ENCODE peak calls at places on chromosomes 11 and 22, in five cellular contexts. X is H9, F is neuronal stem cell, A is mammary epithelial cell, G is fibroblast of lung. N is an unnamed sample. For H3K9me3, the result is how much of the 10 kb centered on the place peaks cover.

GRCh38 chr11:64713781-64714363 is 9.1 kb downstream of the NRXN2 start:
- DNase-seq in X (peak), F (no peak), A (no peak), G (no peak), N (no peak)

GRCh38 chr22:29629382-29630179 is 26.1 kb downstream of the NF2 start:
- DNase-seq in X (no peak), F (no peak), A (no peak), G (no peak), N (no peak)

GRCh38 chr11:69614085-69614484 is 26.9 kb upstream of the CCND1 start:
- DNase-seq in X (no peak), F (no peak), A (no peak), G (no peak), N (no peak)

GRCh38 chr22:17931400-17931825 is 92.9 kb downstream of the MICAL3 start:
- DNase-seq in X (no peak), F (no peak), A (no peak), G (no peak), N (no peak)

GRCh38 chr11:119694334-119694733 is 34.7 kb downstream of the NECTIN1 start:
- DNase-seq in X (no peak), F (no peak), A (peak), G (no peak), N (no peak)

GRCh38 chr22:44406581-44407403 is 91.2 kb downstream of the RTL6 start:
- DNase-seq in X (peak), F (no peak), A (no peak), G (no peak), N (no peak)

GRCh38 chr11:86183694-86184093 is 60.9 kb upstream of the EED start:
- DNase-seq in X (no peak), F (no peak), A (peak), G (peak), N (no peak)

GRCh38 chr11:61955416-61956135 is 5.4 kb downstream of the BEST1 start:
- DNase-seq in X (peak), F (peak), A (no peak), G (no peak), N (no peak)

GRCh38 chr11:44760917-44761545 is 34.3 kb downstream of the TSPAN18 start:
- DNase-seq in X (peak), F (peak), A (peak), G (peak), N (no peak)

GRCh38 chr11:72293391-72293790 is 49.4 kb upstream of the PHOX2A start:
- DNase-seq in X (no peak), F (no peak), A (no peak), G (no peak), N (no peak)

GRCh38 chr22:31947296-31947695 is 3.0 kb downstream of the YWHAH start:
- DNase-seq in X (no peak), F (no peak), A (peak), G (no peak), N (no peak)

GRCh38 chr11:2098691-2099522 is 40.3 kb downstream of the IGF2 start:
- DNase-seq in X (peak), F (no peak), A (peak), G (no peak), N (peak)

GRCh38 chr11:48111941-48112340 is 104.7 kb upstream of the OR4B1 start:
- DNase-seq in X (no peak), F (no peak), A (no peak), G (no peak), N (no peak)

GRCh38 chr11:66962247-66962646 is 4.1 kb upstream of the PC start:
- DNase-seq in X (no peak), F (no peak), A (no peak), G (no peak), N (no peak)

GRCh38 chr11:22479986-22480740 is 142.0 kb downstream of the SLC17A6 start:
- DNase-seq in X (no peak), F (no peak), A (no peak), G (no peak), N (no peak)

GRCh38 chr11:57502376-57502775 is 13.1 kb downstream of the SLC43A1 start:
- DNase-seq in X (no peak), F (no peak), A (no peak), G (no peak), N (no peak)

GRCh38 chr11:119518746-119519382 is 95.9 kb upstream of the THY1 start:
- DNase-seq in X (peak), F (peak), A (peak), G (peak), N (no peak)

GRCh38 chr11:96055706-96056387 is 131.9 kb upstream of the MTMR2 start:
- DNase-seq in X (no peak), F (peak), A (peak), G (peak), N (no peak)

DNA sequence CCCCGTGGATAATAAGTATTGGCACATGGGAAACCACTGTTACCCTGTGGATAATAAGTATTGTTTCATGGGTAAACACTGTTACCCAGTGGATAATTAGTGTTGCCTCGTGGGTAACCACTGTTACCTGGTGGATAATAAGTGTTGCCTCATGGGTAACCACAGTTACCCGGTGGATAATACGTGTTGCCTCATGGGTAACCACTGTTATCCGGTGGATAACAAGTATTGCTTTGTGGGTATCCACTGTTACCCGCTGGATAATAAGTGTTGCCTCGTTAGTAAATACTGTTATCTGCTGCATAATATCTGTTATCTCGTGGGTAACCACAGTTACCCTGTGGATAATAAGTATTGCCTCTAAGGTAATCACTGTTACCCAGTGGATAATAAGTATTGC is 25.5 kb upstream of the NXPE4 start:
- DNase-seq in X (no peak), F (no peak), A (no peak), G (no peak), N (no peak)
- H3K9me3 ChIP-seq in X (under half), F (under half), A (under half), G (under half), N (under half)

GRCh38 chr22:48823941-48824340 is 1003.7 kb downstream of the BRD1 start:
- DNase-seq in X (no peak), F (no peak), A (no peak), G (no peak), N (no peak)
- H3K9me3 ChIP-seq in X (under half), F (under half), A (half or more), G (under half), N (under half)

GRCh38 chr11:3359092-3359824 is 19.7 kb downstream of the ZNF195 start:
- DNase-seq in X (no peak), F (no peak), A (no peak), G (peak), N (no peak)
- H3K9me3 ChIP-seq in X (half or more), F (half or more), A (half or more), G (under half), N (half or more)

DNA sequence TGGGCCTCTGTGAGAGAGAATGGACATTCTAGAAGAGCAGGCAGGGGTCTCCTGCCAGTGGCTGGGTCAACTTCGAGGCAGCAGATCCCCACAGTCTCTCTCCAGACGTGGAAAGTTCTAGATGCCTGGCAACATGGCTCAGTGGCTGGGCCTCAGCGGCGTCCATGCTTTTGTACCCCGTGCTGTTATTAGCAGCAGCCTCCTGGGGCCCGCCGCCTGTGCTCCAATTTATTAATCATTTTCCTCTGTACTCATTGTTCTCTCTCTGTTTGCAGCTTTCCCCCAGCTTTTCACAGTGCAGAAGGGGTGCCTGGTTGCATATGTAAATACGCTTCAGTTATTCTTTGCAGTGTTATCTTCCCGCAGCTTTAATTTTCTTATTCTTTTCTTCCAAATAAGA is 515.1 kb downstream of the TBC1D22A start:
- DNase-seq in X (no peak), F (no peak), A (no peak), G (no peak), N (no peak)
- H3K9me3 ChIP-seq in X (half or more), F (half or more), A (under half), G (under half), N (under half)

N was measured in T-helper 17 cell.